ENCODE peak calls at places on chromosomes 5 and 9, in four cellular contexts. J is T-helper 2 cell, O is islet precursor cell, E is midbrain. M is an unnamed sample.

GRCh38 chr9:103755986-103756385 is 338.1 kb upstream of the SMC2 start:
- DNase-seq in J (no peak), O (no peak), E (no peak), M (no peak)

GRCh38 chr9:4334439-4334838 is 34.6 kb upstream of the GLIS3 start:
- DNase-seq in E (peak), J (no peak), O (peak), M (peak)

GRCh38 chr5:173315495-173316352 is 12.5 kb downstream of the STC2 start:
- DNase-seq in J (no peak), E (peak), O (peak), M (peak)

GRCh38 chr5:11258001-11258400 is 497.0 kb upstream of the DAP start:
- DNase-seq in E (no peak), O (no peak), J (no peak), M (no peak)

GRCh38 chr5:78526049-78526525 is 122.5 kb downstream of the LHFPL2 start:
- DNase-seq in E (no peak), O (no peak), J (no peak), M (no peak)

GRCh38 chr5:32753051-32753450 is 41.9 kb downstream of the NPR3 start:
- DNase-seq in E (no peak), J (no peak), O (no peak), M (no peak)

GRCh38 chr5:173474881-173475287 is 141.6 kb downstream of the BOD1 start:
- DNase-seq in E (no peak), J (no peak), O (no peak), M (no peak)

GRCh38 chr9:133147412-133148271 is 16.1 kb downstream of the GBGT1 start:
- DNase-seq in J (peak), O (peak), E (peak), M (peak)

GRCh38 chr9:70641631-70642030 is 227.2 kb upstream of the KLF9 start:
- DNase-seq in J (no peak), E (no peak), O (no peak), M (peak)

GRCh38 chr5:155512302-155512701 is 498.7 kb downstream of the KIF4B start:
- DNase-seq in O (no peak), J (no peak), E (no peak), M (no peak)

GRCh38 chr9:69513291-69513690 is 158.9 kb downstream of the APBA1 start:
- DNase-seq in E (no peak), O (no peak), J (no peak), M (no peak)

GRCh38 chr5:112960316-112960715 is 16.3 kb upstream of the DCP2 start:
- DNase-seq in J (no peak), E (no peak), O (no peak), M (no peak)

GRCh38 chr5:157778121-157778805 is 34.8 kb downstream of the LSM11 start:
- DNase-seq in J (no peak), E (no peak), O (peak), M (no peak)

GRCh38 chr5:127561254-127561653 is 43.8 kb downstream of the PRRC1 start:
- DNase-seq in E (no peak), J (no peak), O (no peak), M (peak)

GRCh38 chr9:16265671-16266070 is 604.8 kb downstream of the BNC2 start:
- DNase-seq in J (no peak), O (no peak), E (no peak), M (no peak)

GRCh38 chr5:9483779-9484178 is 62.1 kb downstream of the SEMA5A start:
- DNase-seq in O (no peak), J (no peak), E (no peak), M (no peak)

GRCh38 chr5:173391031-173391430 is 62.8 kb upstream of the STC2 start:
- DNase-seq in E (peak), O (peak), J (no peak), M (no peak)

GRCh38 chr9:137294684-137295312 is 7.3 kb downstream of the NRARP start:
- DNase-seq in E (no peak), J (no peak), O (no peak), M (no peak)